ENCODE peak calls at places on chromosomes 7 and 10, in ten cellular contexts. H, C, P, E, G, K, R, L, D and X are unnamed samples. For H3K36me3 and H3K4me1, the result is how much of the 10 kb centered on the place peaks cover.

GRCh38 chr10:132387723-132388210 is 9.2 kb upstream of the PWWP2B start:
- DNase-seq in D (peak), R (peak), L (peak), P (no peak), E (peak), C (peak), H (no peak), K (peak), G (peak), X (peak)

GRCh38 chr10:77504870-77505257 is 132.7 kb downstream of the KCNMA1 start:
- DNase-seq in D (no peak), K (no peak), C (no peak), R (no peak), E (no peak), L (no peak), P (peak), H (peak), G (no peak), X (no peak)

GRCh38 chr10:14530465-14530864 is 199.7 kb upstream of the FRMD4A start:
- DNase-seq in L (no peak), K (no peak), C (no peak), R (no peak), H (no peak), P (no peak), G (no peak), E (no peak), D (no peak), X (no peak)

GRCh38 chr10:112570585-112570984 is 123.6 kb downstream of the VTI1A start:
- DNase-seq in L (no peak), G (no peak), E (no peak), K (no peak), C (no peak), H (no peak), D (no peak), R (no peak), P (no peak), X (no peak)

GRCh38 chr10:8130973-8131911 is 76.8 kb downstream of the GATA3 start:
- DNase-seq in E (no peak), D (no peak), K (no peak), C (no peak), G (no peak), P (peak), H (peak), L (no peak), R (no peak), X (no peak)

GRCh38 chr7:96088579-96088978 is 233.3 kb downstream of the SLC25A13 start:
- DNase-seq in R (no peak), P (no peak), H (peak), L (no peak), C (no peak), D (no peak), E (no peak), K (peak), G (no peak), X (no peak)

GRCh38 chr7:19442016-19442785 is 266.6 kb downstream of the POLR1F start:
- DNase-seq in R (peak), H (peak), K (peak), P (peak), C (peak), G (no peak), D (no peak), L (no peak), E (no peak), X (no peak)

GRCh38 chr10:46019170-46019528 is 11.3 kb downstream of the NCOA4 start:
- DNase-seq in D (no peak), L (no peak), H (no peak), E (no peak), G (no peak), R (no peak), P (no peak), K (no peak), C (no peak), X (no peak)

GRCh38 chr10:126177414-126178030 is 210.8 kb downstream of the ADAM12 start:
- DNase-seq in L (no peak), P (no peak), C (no peak), G (no peak), H (no peak), K (no peak), R (no peak), E (no peak), D (no peak), X (no peak)

GRCh38 chr7:48250441-48250951 is 79.2 kb downstream of the ABCA13 start:
- DNase-seq in K (peak), G (no peak), P (no peak), D (no peak), R (no peak), E (no peak), L (no peak), H (peak), C (no peak), X (no peak)

GRCh38 chr10:120505056-120505455 is 48.0 kb downstream of the PLPP4 start:
- DNase-seq in R (no peak), L (no peak), C (no peak), H (no peak), K (no peak), D (no peak), P (no peak), E (no peak), G (no peak), X (no peak)

GRCh38 chr7:3760696-3761095 is 459.6 kb downstream of the SDK1 start:
- DNase-seq in K (peak), E (no peak), D (no peak), H (no peak), G (no peak), R (no peak), L (no peak), P (no peak), C (no peak), X (no peak)

GRCh38 chr10:112454910-112455779 is 8.1 kb downstream of the VTI1A start:
- DNase-seq in D (no peak), H (no peak), L (no peak), K (no peak), P (no peak), G (no peak), R (no peak), E (no peak), C (no peak), X (no peak)

GRCh38 chr7:45625067-45625466 is 50.9 kb downstream of the ADCY1 start:
- DNase-seq in P (no peak), L (no peak), K (no peak), H (no peak), C (no peak), E (no peak), D (no peak), R (no peak), G (no peak), X (no peak)

GRCh38 chr10:69209787-69210480 is 10.2 kb upstream of the HKDC1 start:
- DNase-seq in E (no peak), L (no peak), D (no peak), R (no peak), G (no peak), H (no peak), P (no peak), C (no peak), K (no peak), X (no peak)

GRCh38 chr10:7477538-7478334 is 66.9 kb upstream of the SFMBT2 start:
- DNase-seq in E (no peak), D (no peak), K (no peak), H (no peak), R (peak), G (no peak), C (no peak), P (no peak), L (no peak), X (no peak)

GRCh38 chr10:131126321-131127121 is 185.0 kb downstream of the TCERG1L start:
- DNase-seq in G (no peak), L (no peak), K (no peak), E (no peak), R (no peak), H (peak), P (no peak), C (no peak), D (no peak), X (no peak)

GRCh38 chr10:43846187-43846680 is 197.6 kb upstream of the ZNF32 start:
- DNase-seq in C (no peak), P (no peak), G (no peak), R (no peak), D (no peak), H (no peak), E (no peak), K (peak), L (peak), X (no peak)

GRCh38 chr10:79347894-79348639 is 798 bp downstream of the PPIF start:
- DNase-seq in C (peak), H (peak), D (peak), G (peak), E (peak), K (peak), L (peak), P (peak), R (peak), X (peak)

GRCh38 chr10:33116293-33116697 is 158.3 kb upstream of the ITGB1 start:
- DNase-seq in L (peak), P (peak), R (no peak), D (peak), E (no peak), C (peak), K (peak), H (no peak), G (peak), X (no peak)

GRCh38 chr10:112006831-112007230 is 176.7 kb downstream of the GPAM start:
- DNase-seq in P (no peak), K (no peak), H (no peak), L (no peak), C (no peak), D (no peak), G (no peak), R (no peak), E (no peak), X (no peak)

GRCh38 chr7:53743697-53744096 is 708.3 kb downstream of the POM121L12 start:
- DNase-seq in D (no peak), G (no peak), C (no peak), H (no peak), R (no peak), E (no peak), K (no peak), P (no peak), L (no peak), X (no peak)

GRCh38 chr10:33524966-33525365 is 190.5 kb upstream of the NRP1 start:
- DNase-seq in E (no peak), P (no peak), H (peak), G (no peak), C (no peak), K (peak), R (no peak), D (no peak), L (no peak), X (no peak)

GRCh38 chr7:41451826-41452225 is 251.1 kb downstream of the INHBA start:
- DNase-seq in E (no peak), C (no peak), K (peak), L (no peak), H (peak), R (no peak), D (no peak), G (no peak), P (no peak), X (no peak)

GRCh38 chr10:6310977-6311376 is 108.2 kb downstream of the PFKFB3 start:
- DNase-seq in C (no peak), L (no peak), G (no peak), E (no peak), P (no peak), K (no peak), R (no peak), D (no peak), H (no peak), X (no peak)

GRCh38 chr7:77351539-77352004 is 64.6 kb downstream of the GSAP start:
- DNase-seq in C (no peak), H (no peak), R (no peak), G (no peak), D (no peak), K (no peak), P (no peak), E (no peak), L (peak), X (no peak)

GRCh38 chr7:48337012-48337621 is 165.9 kb downstream of the ABCA13 start:
- DNase-seq in E (no peak), G (no peak), K (peak), P (no peak), H (peak), L (no peak), R (peak), C (peak), D (peak), X (no peak)

GRCh38 chr10:125005312-125006187 is 63.6 kb downstream of the ZRANB1 start:
- DNase-seq in D (no peak), R (no peak), G (peak), H (no peak), C (peak), L (peak), P (no peak), K (no peak), E (peak), X (no peak)

GRCh38 chr7:75727881-75728592 is 10.7 kb downstream of the HIP1 start:
- DNase-seq in K (no peak), H (peak), E (peak), G (no peak), R (no peak), C (no peak), D (peak), L (peak), P (peak), X (peak)

GRCh38 chr10:97888641-97889262 is 39.1 kb downstream of the GOLGA7B start:
- DNase-seq in E (peak), C (peak), H (peak), G (no peak), D (no peak), P (peak), R (no peak), K (peak), L (no peak), X (no peak)

DNA sequence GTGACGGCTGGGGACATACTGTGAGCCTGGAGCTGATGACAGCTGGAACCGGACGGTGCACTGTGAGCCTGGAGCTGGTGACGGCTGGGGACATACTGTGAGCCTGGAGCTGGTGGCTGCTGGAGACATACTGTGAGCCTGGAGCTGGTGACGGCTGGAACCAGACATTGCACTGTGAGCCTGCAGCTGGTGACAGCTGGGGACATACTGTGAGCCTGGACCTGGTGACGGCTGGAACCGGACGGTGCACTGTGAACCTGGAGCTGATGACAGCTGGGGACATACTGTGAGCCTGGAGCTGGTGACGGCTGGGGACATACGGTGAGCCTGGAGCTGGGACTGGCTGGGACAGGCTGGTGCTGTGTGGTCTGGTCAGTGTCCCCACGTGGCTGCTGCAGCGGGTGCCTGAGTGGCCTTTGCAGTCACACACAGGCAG is 47.9 kb downstream of the PTPRN2 start:
- DNase-seq in P (no peak), C (no peak), H (no peak), D (no peak), R (no peak), L (no peak), G (no peak), E (no peak), K (no peak), X (no peak)
- H3K36me3 ChIP-seq in P (under half), C (under half), H (under half), D (under half), R (under half), L (under half), G (under half), E (under half), K (under half), X (under half)

GRCh38 chr10:110006358-110007170 is 1.2 kb upstream of the ADD3 start:
- DNase-seq in G (peak), R (no peak), H (peak), E (no peak), D (peak), K (peak), P (no peak), L (peak), C (peak), X (peak)

GRCh38 chr10:110007701-110008517 is at the start of gene ADD3:
- DNase-seq in E (peak), C (peak), K (peak), P (peak), H (peak), G (peak), D (peak), L (peak), R (peak), X (peak)

GRCh38 chr10:110010076-110011069 is 2.6 kb downstream of the ADD3 start:
- DNase-seq in L (no peak), R (no peak), K (no peak), C (no peak), D (peak), E (no peak), G (no peak), P (no peak), H (no peak), X (no peak)

GRCh38 chr10:110007171-110007700 is 548 bp upstream of the ADD3 start:
- DNase-seq in G (peak), P (no peak), C (no peak), K (no peak), L (no peak), D (no peak), E (no peak), R (no peak), H (no peak), X (no peak)

GRCh38 chr10:110008518-110009339 is 945 bp downstream of the ADD3 start:
- DNase-seq in R (peak), G (no peak), P (no peak), H (peak), L (peak), K (no peak), C (peak), D (peak), E (peak), X (peak)
- H3K4me1 ChIP-seq in R (under half), G (under half), P (half or more), H (under half), L (under half), K (under half), C (under half), D (half or more), E (under half), X (under half)

GRCh38 chr7:152202056-152202455 is 176.6 kb downstream of the GALNT11 start:
- DNase-seq in L (no peak), G (no peak), E (no peak), D (no peak), P (no peak), K (peak), H (peak), C (no peak), R (no peak), X (no peak)

GRCh38 chr7:152200395-152200794 is 174.9 kb downstream of the GALNT11 start:
- DNase-seq in H (peak), C (no peak), R (no peak), L (no peak), K (no peak), G (no peak), E (no peak), D (no peak), P (no peak), X (no peak)

GRCh38 chr7:152203095-152203494 is 177.6 kb downstream of the GALNT11 start:
- DNase-seq in C (no peak), P (no peak), R (no peak), D (no peak), H (no peak), L (no peak), K (no peak), E (no peak), G (no peak), X (no peak)
- H3K36me3 ChIP-seq in C (under half), P (under half), R (under half), D (under half), H (under half), L (half or more), K (under half), E (under half), G (under half), X (under half)

GRCh38 chr7:26191974-26192479 is 8.5 kb downstream of the HNRNPA2B1 start:
- DNase-seq in H (no peak), R (no peak), D (no peak), K (no peak), L (no peak), E (no peak), G (no peak), C (no peak), P (no peak), X (no peak)

GRCh38 chr7:26190417-26190869 is 10.1 kb downstream of the HNRNPA2B1 start:
- DNase-seq in E (no peak), G (no peak), L (no peak), K (no peak), R (peak), H (no peak), D (no peak), P (no peak), C (no peak), X (no peak)

GRCh38 chr7:26191233-26191973 is 9.1 kb downstream of the HNRNPA2B1 start:
- DNase-seq in C (no peak), H (no peak), K (no peak), G (no peak), L (no peak), R (no peak), D (no peak), E (no peak), P (no peak), X (no peak)

GRCh38 chr7:26193432-26194206 is 6.9 kb downstream of the HNRNPA2B1 start:
- DNase-seq in K (no peak), P (no peak), R (peak), C (no peak), L (no peak), G (no peak), H (no peak), E (no peak), D (no peak), X (no peak)

DNA sequence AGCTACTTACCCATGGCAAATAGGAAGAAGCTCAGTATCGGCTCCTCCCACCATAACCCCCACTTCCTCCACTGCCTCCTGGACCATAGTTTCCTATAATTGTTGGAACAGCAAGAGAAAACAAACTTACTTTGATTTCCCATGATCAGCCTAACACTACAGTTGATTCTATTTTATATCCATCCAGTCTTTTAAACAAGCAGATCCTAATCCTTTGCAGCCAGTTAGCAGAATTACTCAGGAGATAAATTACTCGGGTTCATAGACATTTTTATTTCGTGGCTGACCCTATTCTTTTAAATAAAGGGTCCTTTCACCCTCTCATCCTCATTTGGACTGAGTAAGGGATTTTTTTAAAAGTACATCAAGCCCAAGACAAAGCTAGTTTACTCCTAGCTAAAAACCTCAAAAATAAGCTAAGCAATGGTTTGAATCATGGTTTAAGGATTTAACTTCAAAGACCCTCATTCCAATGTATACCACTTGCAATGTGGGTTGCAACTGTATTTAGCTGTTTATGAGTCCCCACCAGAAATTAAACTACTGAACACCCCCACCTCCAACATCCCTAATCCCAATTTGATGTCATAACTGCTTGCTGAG is 8.0 kb downstream of the HNRNPA2B1 start:
- DNase-seq in E (no peak), C (no peak), G (no peak), D (no peak), K (no peak), P (no peak), H (no peak), R (peak), L (no peak), X (no peak)
- H3K4me1 ChIP-seq in E (half or more), C (under half), G (half or more), D (half or more), K (under half), P (under half), H (under half), R (under half), L (half or more), X (half or more)

GRCh38 chr10:102400598-102401321 is 5.3 kb downstream of the NFKB2 start:
- DNase-seq in R (no peak), P (no peak), K (no peak), G (no peak), L (no peak), C (no peak), D (no peak), H (no peak), E (peak), X (no peak)
- H3K36me3 ChIP-seq in R (under half), P (under half), K (under half), G (under half), L (under half), C (under half), D (under half), H (under half), E (under half), X (under half)

GRCh38 chr7:18369011-18369410 is 126.5 kb upstream of the HDAC9 start:
- DNase-seq in P (no peak), K (no peak), G (no peak), C (no peak), E (no peak), L (no peak), H (no peak), D (no peak), R (no peak), X (no peak)
- H3K4me1 ChIP-seq in P (under half), K (under half), G (under half), C (under half), E (under half), L (under half), H (under half), D (under half), R (under half), X (under half)

GRCh38 chr10:28105561-28105960 is 106.7 kb upstream of the ODAD2 start:
- DNase-seq in L (no peak), R (no peak), G (no peak), C (no peak), P (no peak), H (no peak), D (peak), K (no peak), E (no peak), X (no peak)
- H3K36me3 ChIP-seq in L (under half), R (under half), G (under half), C (under half), P (under half), H (under half), D (under half), K (under half), E (under half), X (under half)